ENCODE peak calls at places on chromosomes 4 and X, in six cellular contexts. Y is GM06990, M is dorsolateral prefrontal cortex, I is cardiac muscle cell, G is kidney, V is fibroblast of lung. T is an unnamed sample.

GRCh38 chr4:178347091-178347490 is 904.9 kb upstream of the AGA start:
- DNase-seq in Y (no peak), M (no peak), I (no peak), G (no peak), V (no peak), T (no peak)

GRCh38 chr4:85498068-85498733 is 23.3 kb downstream of the ARHGAP24 start:
- DNase-seq in Y (no peak), M (no peak), I (peak), G (no peak), V (peak), T (peak)

GRCh38 chr4:100510551-100510950 is 7.3 kb downstream of the EMCN start:
- DNase-seq in Y (no peak), M (no peak), I (peak), G (no peak), V (peak), T (no peak)

GRCh38 chr4:75921910-75922309 is 18.9 kb downstream of the NAAA start:
- DNase-seq in Y (no peak), M (no peak), I (no peak), G (no peak), V (no peak), T (no peak)

GRCh38 chr4:10584042-10584441 is 100.5 kb downstream of the CLNK start:
- DNase-seq in Y (no peak), M (no peak), I (peak), G (no peak), V (peak), T (peak)

GRCh38 chrX:56745019-56745418 is 16.0 kb downstream of the NBDY start:
- DNase-seq in Y (no peak), M (no peak), I (peak), G (no peak), V (peak), T (peak)

GRCh38 chrX:150049647-150050046 is 111.4 kb upstream of the EOLA2 start:
- DNase-seq in Y (no peak), M (no peak), I (peak), G (no peak), V (no peak), T (peak)

GRCh38 chr4:119478446-119479179 is 150.0 kb downstream of the PDE5A start:
- DNase-seq in Y (no peak), M (no peak), I (no peak), G (no peak), V (no peak), T (no peak)

GRCh38 chrX:74546984-74547383 is 67.4 kb downstream of the RLIM start:
- DNase-seq in Y (no peak), M (no peak), I (no peak), G (no peak), V (no peak), T (no peak)

GRCh38 chr4:4989083-4989622 is 30.1 kb downstream of the CYTL1 start:
- DNase-seq in Y (no peak), M (no peak), I (no peak), G (no peak), V (no peak), T (no peak)

GRCh38 chrX:34332336-34332735 is 200.2 kb upstream of the FAM47A start:
- DNase-seq in Y (no peak), M (no peak), I (no peak), G (no peak), V (no peak), T (peak)

GRCh38 chrX:56733459-56734046 is 4.5 kb downstream of the NBDY start:
- DNase-seq in Y (no peak), M (peak), I (peak), G (no peak), V (peak), T (peak)

GRCh38 chr4:173381610-173382009 is 10.9 kb downstream of the SAP30 start:
- DNase-seq in Y (no peak), M (no peak), I (peak), G (no peak), V (no peak), T (no peak)

GRCh38 chrX:80807606-80808159 is 2.0 kb downstream of the BRWD3 start:
- DNase-seq in Y (no peak), M (no peak), I (no peak), G (no peak), V (no peak), T (peak)

GRCh38 chrX:129686422-129686948 is 31.7 kb upstream of the APLN start:
- DNase-seq in Y (no peak), M (no peak), I (peak), G (no peak), V (no peak), T (peak)

GRCh38 chr4:1470816-1471442 is 64.7 kb upstream of the NKX1-1 start:
- DNase-seq in Y (no peak), M (no peak), I (no peak), G (peak), V (no peak), T (no peak)

GRCh38 chr4:1205641-1206298 is 33.4 kb upstream of the SPON2 start:
- DNase-seq in Y (no peak), M (no peak), I (no peak), G (peak), V (no peak), T (no peak)

GRCh38 chrX:39675619-39676018 is 422.1 kb downstream of the BCOR start:
- DNase-seq in Y (no peak), M (no peak), I (peak), G (peak), V (no peak), T (no peak)

GRCh38 chrX:42119076-42119475 is 195.7 kb upstream of the CASK start:
- DNase-seq in Y (no peak), M (no peak), I (peak), G (no peak), V (peak), T (peak)

GRCh38 chr4:38449506-38450174 is 214.4 kb upstream of the KLF3 start:
- DNase-seq in Y (no peak), M (no peak), I (peak), G (no peak), V (peak), T (peak)

GRCh38 chr4:4457803-4458550 is 71.1 kb downstream of the NSG1 start:
- DNase-seq in Y (no peak), M (no peak), I (peak), G (no peak), V (peak), T (peak)

GRCh38 chrX:70755850-70756249 is 152.7 kb downstream of the TEX11 start:
- DNase-seq in Y (no peak), M (no peak), I (no peak), G (no peak), V (no peak), T (no peak)

GRCh38 chr4:2837904-2838496 is 5.6 kb upstream of the ADD1 start:
- DNase-seq in Y (no peak), M (peak), I (peak), G (peak), V (peak), T (peak)

GRCh38 chrX:18173494-18174180 is 47.0 kb downstream of the BEND2 start:
- DNase-seq in Y (no peak), M (no peak), I (no peak), G (no peak), V (no peak), T (no peak)

GRCh38 chr4:138602664-138603063 is 360.5 kb upstream of the SLC7A11 start:
- DNase-seq in Y (no peak), M (no peak), I (no peak), G (no peak), V (peak), T (peak)

GRCh38 chrX:42694260-42694815 is 83.6 kb downstream of the PPP1R2C start:
- DNase-seq in Y (no peak), M (peak), I (no peak), G (no peak), V (no peak), T (no peak)

GRCh38 chr4:140158234-140159030 is 4.4 kb upstream of the MAML3 start:
- DNase-seq in Y (no peak), M (no peak), I (peak), G (no peak), V (peak), T (peak)

GRCh38 chr4:100175853-100176252 is 14.4 kb downstream of the DDIT4L start:
- DNase-seq in Y (no peak), M (no peak), I (no peak), G (no peak), V (no peak), T (no peak)

GRCh38 chr4:22237155-22237751 is 278.6 kb downstream of the ADGRA3 start:
- DNase-seq in Y (no peak), M (no peak), I (peak), G (peak), V (no peak), T (no peak)

GRCh38 chr4:6858997-6859396 is 50.6 kb upstream of the TBC1D14 start:
- DNase-seq in Y (no peak), M (no peak), I (no peak), G (no peak), V (no peak), T (no peak)

GRCh38 chr4:1030559-1030958 is 19.1 kb downstream of the FGFRL1 start:
- DNase-seq in Y (no peak), M (no peak), I (no peak), G (no peak), V (no peak), T (no peak)

GRCh38 chrX:74293343-74293946 is 10.5 kb upstream of the ZCCHC13 start:
- DNase-seq in Y (peak), M (peak), I (peak), G (peak), V (peak), T (peak)

DNA sequence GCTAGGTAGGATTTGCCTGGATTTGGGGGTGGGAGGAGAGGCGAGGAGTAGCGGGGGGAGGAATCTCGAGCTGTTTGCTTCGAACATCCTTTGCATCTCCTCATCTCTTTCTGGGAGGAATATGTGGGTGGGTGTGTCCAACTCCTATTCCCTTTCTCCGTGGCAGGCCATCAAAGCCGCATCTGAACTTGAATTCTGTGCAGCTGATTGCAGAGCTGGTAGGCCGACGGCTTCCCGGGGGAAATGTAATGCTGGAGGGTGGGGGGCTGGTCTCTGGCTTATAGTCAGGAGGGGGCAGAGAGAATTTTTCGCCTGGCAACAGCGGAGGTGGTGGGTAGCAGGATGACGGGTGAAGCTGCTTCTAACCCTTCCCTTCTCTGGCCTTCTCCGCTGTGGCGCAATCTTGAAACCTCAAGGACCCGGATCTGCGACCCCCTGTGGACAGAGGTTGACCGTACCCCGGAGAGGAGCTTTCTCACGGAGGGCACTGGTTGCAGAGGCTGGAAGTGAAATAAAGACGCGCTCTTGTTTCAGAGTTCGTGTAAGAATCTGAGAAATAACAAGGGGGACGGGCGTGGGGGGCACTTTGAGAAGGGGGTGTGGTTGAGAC is 654 bp downstream of the ZCCHC12 start:
- DNase-seq in Y (no peak), M (no peak), I (no peak), G (no peak), V (no peak), T (no peak)
- H3K4me3 ChIP-seq in Y (no peak), M (peak), I (peak), G (peak), V (no peak), T (no peak)

GRCh38 chrX:24676403-24677024 is 17.2 kb upstream of the POLA1 start:
- DNase-seq in Y (no peak), M (no peak), I (peak), G (no peak), V (no peak), T (peak)
- TF ChIP-seq CTCF in Y (peak), M (peak), I (peak), G (peak), V (peak), T (peak)

DNA sequence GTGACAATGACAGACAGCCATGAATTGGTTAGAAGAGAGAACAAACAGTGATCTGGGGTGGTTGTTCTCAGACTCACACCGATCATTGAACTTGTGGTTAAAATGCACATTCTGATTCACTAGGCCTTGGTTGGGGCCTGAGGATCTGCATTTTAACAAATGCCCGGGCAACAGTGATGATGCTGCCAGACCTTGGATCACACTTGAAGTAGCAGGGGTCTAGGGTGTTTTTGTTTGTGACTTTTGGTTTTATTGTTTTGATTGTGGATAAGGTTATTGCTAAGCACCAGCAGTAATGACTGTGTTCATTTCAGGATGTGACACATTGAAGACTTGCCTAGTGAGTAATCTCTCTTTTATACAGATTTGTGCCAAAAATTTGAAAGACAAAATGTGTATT is 36.5 kb downstream of the TXLNG start:
- DNase-seq in Y (no peak), M (no peak), I (peak), G (no peak), V (peak), T (peak)
- H3K4me3 ChIP-seq in Y (no peak), M (no peak), I (no peak), G (no peak), V (no peak), T (no peak)

GRCh38 chr4:15043922-15044321 is 41.6 kb downstream of the CPEB2 start:
- DNase-seq in Y (no peak), M (no peak), I (no peak), G (no peak), V (no peak), T (no peak)

GRCh38 chr4:15042529-15043167 is 40.4 kb downstream of the CPEB2 start:
- DNase-seq in Y (no peak), M (no peak), I (peak), G (no peak), V (peak), T (peak)

GRCh38 chr4:15037923-15038541 is 35.8 kb downstream of the CPEB2 start:
- DNase-seq in Y (no peak), M (no peak), I (no peak), G (no peak), V (peak), T (peak)

GRCh38 chr4:15040916-15041463 is 38.7 kb downstream of the CPEB2 start:
- DNase-seq in Y (no peak), M (no peak), I (peak), G (no peak), V (peak), T (peak)

DNA sequence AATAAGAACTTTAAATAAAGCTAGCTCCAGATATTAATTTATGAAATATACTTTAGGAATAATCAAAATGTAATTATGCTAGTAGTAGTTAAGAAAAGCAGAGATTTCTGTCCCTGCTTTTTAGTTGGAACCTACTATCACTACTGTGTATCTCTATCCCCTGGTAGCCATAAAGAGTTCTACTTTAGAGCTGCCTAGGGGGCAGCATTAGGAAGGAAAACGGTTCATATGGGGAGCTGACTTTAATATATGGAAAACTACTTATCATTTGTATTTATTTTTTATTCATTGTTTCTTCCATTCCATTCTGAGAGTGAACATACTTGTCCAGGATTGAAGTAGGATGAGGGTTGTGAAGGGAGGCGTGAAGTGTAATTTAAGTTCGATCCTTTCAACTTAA is 40.9 kb downstream of the CPEB2 start:
- DNase-seq in Y (no peak), M (no peak), I (peak), G (no peak), V (no peak), T (peak)
- TF ChIP-seq CTCF in Y (no peak), M (peak), I (peak), G (no peak), V (peak), T (peak)

GRCh38 chr4:91989914-91990313 is 313.9 kb upstream of the GRID2 start:
- DNase-seq in Y (no peak), M (no peak), I (no peak), G (no peak), V (no peak), T (no peak)
- H3K4me3 ChIP-seq in Y (no peak), M (no peak), I (no peak), G (no peak), V (no peak), T (no peak)

GRCh38 chr4:105472871-105473339 is 957 bp downstream of the PPA2 start:
- DNase-seq in Y (no peak), M (no peak), I (no peak), G (no peak), V (peak), T (peak)

GRCh38 chr4:105471566-105472176 is 2.2 kb downstream of the PPA2 start:
- DNase-seq in Y (peak), M (peak), I (peak), G (no peak), V (peak), T (peak)

GRCh38 chr4:105473340-105474109 is at the start of gene PPA2:
- DNase-seq in Y (peak), M (peak), I (peak), G (peak), V (peak), T (peak)

GRCh38 chr4:105474110-105474518 is 252 bp upstream of the PPA2 start:
- DNase-seq in Y (no peak), M (peak), I (peak), G (no peak), V (peak), T (peak)
- TF ChIP-seq CTCF in Y (peak), M (peak), I (peak), G (peak), V (peak), T (peak)

GRCh38 chrX:153829799-153830631 is at the start of gene PDZD4:
- DNase-seq in Y (no peak), M (no peak), I (no peak), G (no peak), V (no peak), T (no peak)
- H3K4me3 ChIP-seq in Y (no peak), M (peak), I (peak), G (no peak), V (no peak), T (no peak)

T was measured in choroid plexus epithelial cell.